ENCODE peak calls at places on chromosomes 1 and 21, in six cellular contexts. F, S, O, A, E and C are unnamed samples.

GRCh38 chr1:59759156-59759925 is 55.4 kb upstream of the HOOK1 start:
- DNase-seq in S (peak; percentile 58), O (peak; percentile 50), E (peak; percentile 89), A (peak; percentile 83), F (peak; percentile 83), C (no peak)

GRCh38 chr1:7538849-7539771 is 232.0 kb upstream of the VAMP3 start:
- DNase-seq in O (no peak), F (no peak), E (no peak), A (no peak), S (no peak), C (no peak)

GRCh38 chr1:116125761-116126160 is 14.6 kb downstream of the MAB21L3 start:
- DNase-seq in O (no peak), F (no peak), A (no peak), S (no peak), E (no peak), C (no peak)

GRCh38 chr1:35546614-35547013 is 10.6 kb downstream of the KIAA0319L start:
- DNase-seq in O (no peak), F (no peak), A (no peak), E (no peak), S (no peak), C (no peak)

GRCh38 chr1:246428542-246429308 is 78.4 kb downstream of the SMYD3 start:
- DNase-seq in S (no peak), A (no peak), F (no peak), E (peak; percentile 93), O (no peak), C (peak; percentile 81)

GRCh38 chr1:113760102-113760804 is 967 bp upstream of the PHTF1 start:
- DNase-seq in F (no peak), A (no peak), O (no peak), S (no peak), E (no peak), C (no peak)

GRCh38 chr1:67883069-67883468 is 49.8 kb upstream of the GNG12 start:
- DNase-seq in S (no peak), E (peak; percentile 92), O (no peak), A (no peak), F (no peak), C (no peak)

GRCh38 chr1:230012742-230013141 is 54.3 kb upstream of the GALNT2 start:
- DNase-seq in E (no peak), F (no peak), S (no peak), A (no peak), O (no peak), C (no peak)

GRCh38 chr21:28871388-28872015 is 121.2 kb downstream of the LTN1 start:
- DNase-seq in F (no peak), E (peak; percentile 44), S (no peak), O (no peak), A (no peak), C (no peak)

GRCh38 chr1:85330206-85330605 is 53.8 kb upstream of the BCL10 start:
- DNase-seq in F (no peak), E (peak; percentile 78), S (no peak), O (no peak), A (peak; percentile 54), C (peak; percentile 84)

GRCh38 chr1:184222561-184223157 is 164.2 kb upstream of the C1orf21 start:
- DNase-seq in F (peak; percentile 37), A (peak; percentile 78), E (peak; percentile 71), S (peak; percentile 25), O (no peak), C (no peak)

GRCh38 chr1:200154069-200154767 is 126.7 kb downstream of the NR5A2 start:
- DNase-seq in S (peak; percentile 11), E (no peak), A (no peak), O (no peak), F (no peak), C (no peak)

GRCh38 chr1:176567190-176567794 is 104.3 kb downstream of the PAPPA2 start:
- DNase-seq in A (no peak), O (no peak), F (no peak), E (peak; percentile 82), S (no peak), C (no peak)

GRCh38 chr21:35159881-35160280 is 110.8 kb upstream of the RUNX1 start:
- DNase-seq in S (no peak), A (no peak), E (peak; percentile 38), F (no peak), O (no peak), C (no peak)

GRCh38 chr1:228162286-228163003 is 3.2 kb upstream of the IBA57 start:
- DNase-seq in S (no peak), A (peak; percentile 34), E (peak; percentile 41), O (peak; percentile 16), F (peak; percentile 82), C (no peak)

GRCh38 chr1:230772457-230773395 is 25.5 kb downstream of the CAPN9 start:
- DNase-seq in O (no peak), E (peak; percentile 77), A (peak; percentile 62), S (no peak), F (peak; percentile 69), C (no peak)

GRCh38 chr1:230827081-230827681 is 41.1 kb downstream of the C1orf198 start:
- DNase-seq in F (no peak), O (no peak), E (peak; percentile 25), S (no peak), A (no peak), C (no peak)

GRCh38 chr1:23081376-23081775 is 62.1 kb downstream of the KDM1A start:
- DNase-seq in S (no peak), E (peak; percentile 13), F (no peak), O (no peak), A (no peak), C (no peak)

GRCh38 chr1:201678264-201679101 is 139.6 kb downstream of the NAV1 start:
- DNase-seq in A (no peak), F (no peak), S (no peak), O (no peak), E (peak; percentile 59), C (no peak)

GRCh38 chr1:21317035-21317689 is 26.9 kb upstream of the ECE1 start:
- DNase-seq in F (peak; percentile 91), A (no peak), S (no peak), E (peak; percentile 97), O (no peak), C (peak; percentile 65)

GRCh38 chr1:30952098-30952497 is 43.5 kb upstream of the SDC3 start:
- DNase-seq in A (no peak), E (no peak), F (no peak), S (no peak), O (no peak), C (no peak)

GRCh38 chr21:25509862-25510261 is 97.4 kb downstream of the MRPL39 start:
- DNase-seq in O (no peak), E (no peak), A (no peak), S (no peak), F (no peak), C (no peak)

GRCh38 chr1:86453664-86454063 is 15.1 kb upstream of the CLCA1 start:
- DNase-seq in S (no peak), F (no peak), O (no peak), A (no peak), E (no peak), C (no peak)